ENCODE peak calls at places on chromosomes 12 and 14, in eight cellular contexts. X is hepatocyte, C is A549, S is uterus, P is AG04450, J is GM06990, F is tibial artery, O is pancreas. W is an unnamed sample.

GRCh38 chr14:77865455-77865854 is 65.5 kb downstream of the ADCK1 start:
- DNase-seq in X (no peak), C (no peak), S (no peak), P (no peak), J (no peak), F (no peak), O (no peak), W (no peak)

GRCh38 chr12:111352300-111352993 is 16.4 kb downstream of the PHETA1 start:
- DNase-seq in X (no peak), C (no peak), S (no peak), P (no peak), J (no peak), F (no peak), O (no peak), W (no peak)

GRCh38 chr12:81722004-81722403 is 37.1 kb downstream of the PPFIA2 start:
- DNase-seq in X (no peak), C (no peak), S (no peak), P (no peak), J (no peak), F (no peak), O (no peak), W (no peak)

GRCh38 chr12:106766393-106766826 is 8.1 kb upstream of the RIC8B start:
- DNase-seq in X (no peak), C (no peak), S (peak; percentile 74), P (no peak), J (no peak), F (peak; percentile 74), O (peak; percentile 46), W (no peak)

GRCh38 chr12:2307550-2307949 is 254.8 kb downstream of the CACNA1C start:
- DNase-seq in X (no peak), C (no peak), S (no peak), P (no peak), J (no peak), F (no peak), O (no peak), W (no peak)

GRCh38 chr14:20614038-20614840 is 23.1 kb upstream of the RNASE12 start:
- DNase-seq in X (no peak), C (peak; percentile 49), S (peak; percentile 54), P (no peak), J (no peak), F (no peak), O (no peak), W (no peak)

GRCh38 chr12:21656931-21657335 is 709 bp downstream of the LDHB start:
- DNase-seq in X (peak; percentile 62), C (peak; percentile 18), S (no peak), P (no peak), J (no peak), F (no peak), O (no peak), W (no peak)

GRCh38 chr12:110639336-110640178 is 25.6 kb downstream of the TCTN1 start:
- DNase-seq in X (no peak), C (no peak), S (no peak), P (peak; percentile 41), J (no peak), F (no peak), O (no peak), W (peak; percentile 34)

GRCh38 chr14:97707603-97708002 is 910.4 kb downstream of the VRK1 start:
- DNase-seq in X (no peak), C (no peak), S (no peak), P (no peak), J (peak; percentile 50), F (no peak), O (no peak), W (no peak)

GRCh38 chr14:48584031-48584430 is 908.6 kb upstream of the MDGA2 start:
- DNase-seq in X (no peak), C (no peak), S (no peak), P (peak; percentile 8), J (no peak), F (no peak), O (no peak), W (no peak)

GRCh38 chr12:128982134-128982533 is 128.9 kb downstream of the GLT1D1 start:
- DNase-seq in X (no peak), C (no peak), S (no peak), P (no peak), J (no peak), F (no peak), O (no peak), W (no peak)

GRCh38 chr12:117494833-117495714 is 133.6 kb upstream of the NOS1 start:
- DNase-seq in X (peak; percentile 51), C (no peak), S (peak; percentile 12), P (no peak), J (no peak), F (no peak), O (peak; percentile 50), W (no peak)

GRCh38 chr12:54140958-54141388 is 47.8 kb downstream of the SMUG1 start:
- DNase-seq in X (peak; percentile 54), C (no peak), S (peak; percentile 40), P (no peak), J (no peak), F (peak; percentile 87), O (no peak), W (no peak)

GRCh38 chr14:100777366-100778077 is 48.4 kb upstream of the MEG3 start:
- DNase-seq in X (no peak), C (no peak), S (no peak), P (no peak), J (no peak), F (peak; percentile 29), O (no peak), W (no peak)

GRCh38 chr12:123960029-123960428 is 12.6 kb downstream of the CCDC92 start:
- DNase-seq in X (no peak), C (no peak), S (no peak), P (no peak), J (no peak), F (no peak), O (no peak), W (no peak)

GRCh38 chr12:40312982-40313576 is 88.3 kb downstream of the LRRK2 start:
- DNase-seq in X (peak; percentile 24), C (peak; percentile 13), S (no peak), P (no peak), J (no peak), F (no peak), O (no peak), W (peak; percentile 16)

GRCh38 chr12:115657081-115658013 is 620.1 kb downstream of the MED13L start:
- DNase-seq in X (no peak), C (no peak), S (no peak), P (no peak), J (no peak), F (no peak), O (no peak), W (no peak)

GRCh38 chr12:44875417-44875953 is 630 bp downstream of the NELL2 start:
- DNase-seq in X (peak; percentile 12), C (no peak), S (no peak), P (no peak), J (peak; percentile 3), F (no peak), O (peak; percentile 15), W (no peak)

GRCh38 chr12:14834502-14834901 is 8.8 kb downstream of the ART4 start:
- DNase-seq in X (no peak), C (no peak), S (no peak), P (no peak), J (no peak), F (no peak), O (no peak), W (no peak)

GRCh38 chr14:32531942-32532341 is 202.8 kb downstream of the AKAP6 start:
- DNase-seq in X (no peak), C (no peak), S (no peak), P (no peak), J (no peak), F (no peak), O (no peak), W (no peak)
- H3K4me3 ChIP-seq in X (no peak overlapping the region), C (no peak overlapping the region), S (no peak overlapping the region), P (no peak overlapping the region), J (no peak overlapping the region), F (no peak overlapping the region), O (no peak overlapping the region), W (no peak overlapping the region)

GRCh38 chr14:37599527-37600368 is 4.3 kb downstream of the TTC6 start:
- DNase-seq in X (peak; percentile 40), C (no peak), S (no peak), P (no peak), J (no peak), F (no peak), O (peak; percentile 15), W (no peak)

GRCh38 chr14:37598085-37598972 is 2.9 kb downstream of the TTC6 start:
- DNase-seq in X (peak; percentile 59), C (no peak), S (no peak), P (no peak), J (no peak), F (no peak), O (peak; percentile 32), W (no peak)

GRCh38 chr14:37600880-37601741 is 5.7 kb downstream of the TTC6 start:
- DNase-seq in X (no peak), C (no peak), S (no peak), P (no peak), J (no peak), F (no peak), O (no peak), W (no peak)

GRCh38 chr14:37597538-37598084 is 2.2 kb downstream of the TTC6 start:
- DNase-seq in X (peak; percentile 71), C (no peak), S (no peak), P (no peak), J (no peak), F (no peak), O (peak; percentile 29), W (no peak)

GRCh38 chr14:37598973-37599526 is 3.6 kb downstream of the TTC6 start:
- DNase-seq in X (no peak), C (no peak), S (no peak), P (no peak), J (no peak), F (no peak), O (no peak), W (no peak)
- H3K4me3 ChIP-seq in X (peak overlapping the region; percentile 24), C (no peak overlapping the region), S (no peak overlapping the region), P (no peak overlapping the region), J (no peak overlapping the region), F (no peak overlapping the region), O (peak overlapping the region; percentile 35), W (peak overlapping the region; percentile 14)

DNA sequence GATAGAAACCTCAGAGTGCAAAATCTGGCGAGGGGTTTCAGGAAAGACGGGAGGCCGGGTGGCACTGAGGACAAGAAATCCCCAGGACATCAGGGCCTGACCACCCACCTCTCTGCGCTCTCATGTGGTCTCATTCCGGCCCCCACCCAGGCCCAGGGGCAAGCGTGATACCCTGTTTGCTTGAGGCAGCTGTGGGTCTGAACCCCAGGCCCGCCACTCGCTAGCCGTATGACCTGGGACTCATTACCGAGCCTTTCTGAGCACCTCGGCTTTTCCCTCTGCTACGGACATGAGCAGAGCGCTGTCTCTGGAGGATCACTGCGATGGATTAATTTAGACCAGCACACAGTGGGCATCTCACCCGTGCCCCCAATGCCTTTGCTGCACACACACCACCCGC is 25.5 kb upstream of the BCDIN3D start:
- DNase-seq in X (no peak), C (no peak), S (peak; percentile 36), P (no peak), J (no peak), F (no peak), O (no peak), W (no peak)
- H3K4me3 ChIP-seq in X (no peak overlapping the region), C (no peak overlapping the region), S (no peak overlapping the region), P (no peak overlapping the region), J (no peak overlapping the region), F (no peak overlapping the region), O (no peak overlapping the region), W (no peak overlapping the region)

DNA sequence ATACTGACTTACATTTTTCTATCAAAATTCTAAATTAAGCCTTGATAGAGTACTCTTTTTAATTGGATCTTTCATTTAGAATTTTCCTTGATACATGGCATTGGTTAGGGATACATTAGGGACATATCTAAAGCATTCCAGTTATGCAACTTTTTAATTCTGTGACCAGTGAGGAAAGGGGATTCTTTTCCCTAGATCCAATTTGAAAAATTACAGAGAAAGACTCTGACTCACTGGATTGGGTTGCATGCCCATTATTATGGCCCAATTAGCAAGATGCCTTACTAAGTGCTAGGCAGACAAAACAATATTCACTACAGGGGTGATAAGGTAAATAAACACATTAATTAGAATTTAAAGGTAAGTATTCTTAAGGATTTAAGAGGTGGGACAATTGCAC is 5.2 kb upstream of the RAD52 start:
- DNase-seq in X (no peak), C (no peak), S (no peak), P (no peak), J (no peak), F (no peak), O (no peak), W (no peak)
- H3K4me3 ChIP-seq in X (no peak overlapping the region), C (no peak overlapping the region), S (no peak overlapping the region), P (no peak overlapping the region), J (no peak overlapping the region), F (no peak overlapping the region), O (no peak overlapping the region), W (no peak overlapping the region)

W was measured in astrocyte of the cerebellum.